ENCODE peak calls at places on chromosome 7, in seven cellular contexts. E, J, M, P, N, C and V are unnamed samples.
A peak's percentile ranks its signal among the peaks of the same experiment; 100 is the strongest.

GRCh38 chr7:116499168-116500070 is at the start of gene CAV2:
- DNase-seq in E (peak; percentile 59), J (peak; percentile 66), M (peak; percentile 42), P (no peak), N (peak; percentile 72), C (peak; percentile 51), V (peak; percentile 50)

GRCh38 chr7:93043393-93043985 is 74.3 kb downstream of the SAMD9 start:
- DNase-seq in E (peak; percentile 47), J (no peak), M (no peak), P (peak; percentile 67), N (peak; percentile 84), C (no peak), V (no peak)

GRCh38 chr7:44490351-44491200 is at the start of gene NUDCD3:
- DNase-seq in E (peak; percentile 80), J (peak; percentile 84), M (peak; percentile 93), P (peak; percentile 35), N (peak; percentile 86), C (peak; percentile 90), V (peak; percentile 92)

GRCh38 chr7:74427974-74428373 is 25.7 kb upstream of the GTF2IRD1 start:
- DNase-seq in E (no peak), J (no peak), M (no peak), P (no peak), N (no peak), C (no peak), V (no peak)

GRCh38 chr7:14604606-14605005 is 297.9 kb downstream of the DGKB start:
- DNase-seq in E (no peak), J (no peak), M (no peak), P (peak; percentile 12), N (no peak), C (no peak), V (no peak)

GRCh38 chr7:47833211-47833610 is 115.1 kb downstream of the PKD1L1 start:
- DNase-seq in E (no peak), J (no peak), M (no peak), P (no peak), N (no peak), C (no peak), V (no peak)

GRCh38 chr7:35254496-35255416 is 856 bp upstream of the TBX20 start:
- DNase-seq in E (no peak), J (no peak), M (no peak), P (no peak), N (peak; percentile 74), C (no peak), V (no peak)

GRCh38 chr7:57381581-57381980 is 68.4 kb upstream of the ZNF716 start:
- DNase-seq in E (no peak), J (no peak), M (no peak), P (no peak), N (no peak), C (no peak), V (no peak)

GRCh38 chr7:130296221-130296951 is 3.4 kb downstream of the CPA4 start:
- DNase-seq in E (no peak), J (no peak), M (no peak), P (no peak), N (no peak), C (no peak), V (no peak)

GRCh38 chr7:44284216-44284615 is 41.2 kb downstream of the CAMK2B start:
- DNase-seq in E (peak; percentile 35), J (no peak), M (no peak), P (no peak), N (no peak), C (peak; percentile 65), V (no peak)

GRCh38 chr7:104983620-104984539 is 30.1 kb upstream of the KMT2E start:
- DNase-seq in E (peak; percentile 79), J (peak; percentile 85), M (peak; percentile 81), P (no peak), N (peak; percentile 91), C (peak; percentile 92), V (peak; percentile 87)

GRCh38 chr7:127383123-127383835 is 9.2 kb downstream of the ZNF800 start:
- DNase-seq in E (no peak), J (no peak), M (no peak), P (no peak), N (peak; percentile 29), C (no peak), V (no peak)

GRCh38 chr7:79912213-79912633 is 222.4 kb upstream of the GNAI1 start:
- DNase-seq in E (no peak), J (no peak), M (no peak), P (no peak), N (no peak), C (no peak), V (no peak)

GRCh38 chr7:155992974-155993373 is 180.7 kb upstream of the SHH start:
- DNase-seq in E (no peak), J (no peak), M (no peak), P (no peak), N (no peak), C (peak; percentile 14), V (no peak)

GRCh38 chr7:113664867-113665266 is 253.9 kb downstream of the PPP1R3A start:
- DNase-seq in E (no peak), J (no peak), M (no peak), P (no peak), N (no peak), C (no peak), V (no peak)

GRCh38 chr7:50531928-50532327 is 33.3 kb downstream of the DDC start:
- DNase-seq in E (no peak), J (no peak), M (no peak), P (no peak), N (no peak), C (peak; percentile 78), V (no peak)

GRCh38 chr7:40199076-40199802 is 64.4 kb downstream of the SUGCT start:
- DNase-seq in E (no peak), J (no peak), M (no peak), P (peak; percentile 97), N (peak; percentile 85), C (no peak), V (no peak)
- TF ChIP-seq CTCF in E (no peak), J (no peak), M (peak; percentile 22), P (peak; percentile 60), N (peak; percentile 64), C (no peak), V (no peak)

GRCh38 chr7:97819161-97819560 is 53.0 kb downstream of the ASNS start:
- DNase-seq in E (no peak), J (no peak), M (no peak), P (no peak), N (no peak), C (no peak), V (no peak)
- TF ChIP-seq CTCF in E (no peak), J (peak; percentile 12), M (peak; percentile 9), P (no peak), N (no peak), C (no peak), V (no peak)

DNA sequence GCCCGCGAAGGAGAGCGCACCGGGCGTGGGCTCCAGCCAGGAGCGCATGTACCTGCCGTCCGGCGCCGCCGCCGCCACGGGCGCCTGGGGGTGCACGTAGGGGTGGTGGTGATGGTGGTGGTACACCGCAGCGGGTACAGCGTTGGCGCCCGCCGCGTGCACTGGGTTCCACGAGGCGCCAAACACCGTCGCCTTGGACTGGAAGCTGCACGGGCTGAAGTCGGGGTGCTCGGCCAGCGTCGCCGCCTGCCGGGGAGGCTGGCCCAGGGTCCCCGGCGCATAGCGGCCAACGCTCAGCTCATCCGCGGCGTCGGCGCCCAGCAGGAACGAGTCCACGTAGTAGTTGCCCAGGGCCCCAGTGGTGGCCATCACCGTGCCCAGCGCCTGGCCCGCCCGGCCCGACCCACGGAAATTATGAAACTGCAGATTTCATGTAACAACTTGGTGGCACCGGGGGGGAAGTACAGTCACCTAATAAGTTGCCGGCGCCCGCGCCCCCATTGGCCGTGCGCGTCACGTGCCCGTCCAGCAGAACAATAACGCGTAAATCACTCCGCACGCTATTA is at the start of gene HOXA9:
- DNase-seq in E (no peak), J (no peak), M (no peak), P (no peak), N (no peak), C (peak; percentile 92), V (no peak)
- TF ChIP-seq CTCF in E (no peak), J (no peak), M (no peak), P (no peak), N (no peak), C (no peak), V (no peak)

GRCh38 chr7:2170576-2171521 is 61.9 kb downstream of the MAD1L1 start:
- DNase-seq in E (no peak), J (no peak), M (no peak), P (no peak), N (no peak), C (no peak), V (no peak)
- TF ChIP-seq CTCF in E (peak; percentile 32), J (no peak), M (no peak), P (no peak), N (no peak), C (no peak), V (no peak)

GRCh38 chr7:151708610-151709009 is 168.3 kb downstream of the PRKAG2 start:
- DNase-seq in E (no peak), J (no peak), M (no peak), P (no peak), N (no peak), C (no peak), V (no peak)
- TF ChIP-seq CTCF in E (no peak), J (no peak), M (no peak), P (no peak), N (no peak), C (no peak), V (no peak)

GRCh38 chr7:128393526-128394330 is 16.1 kb downstream of the IMPDH1 start:
- DNase-seq in E (no peak), J (no peak), M (no peak), P (no peak), N (no peak), C (no peak), V (no peak)

GRCh38 chr7:128398016-128398840 is 11.6 kb downstream of the IMPDH1 start:
- DNase-seq in E (peak; percentile 80), J (peak; percentile 67), M (peak; percentile 64), P (no peak), N (peak; percentile 60), C (peak; percentile 80), V (peak; percentile 69)

GRCh38 chr7:128396357-128396756 is 13.4 kb downstream of the IMPDH1 start:
- DNase-seq in E (no peak), J (no peak), M (no peak), P (no peak), N (no peak), C (no peak), V (no peak)

GRCh38 chr7:128394904-128395496 is 14.8 kb downstream of the IMPDH1 start:
- DNase-seq in E (no peak), J (no peak), M (no peak), P (no peak), N (no peak), C (no peak), V (peak; percentile 35)

GRCh38 chr7:128395748-128396147 is 14.0 kb downstream of the IMPDH1 start:
- DNase-seq in E (no peak), J (no peak), M (no peak), P (no peak), N (no peak), C (no peak), V (peak; percentile 37)
- TF ChIP-seq CTCF in E (no peak), J (no peak), M (peak; percentile 31), P (peak; percentile 8), N (peak; percentile 17), C (no peak), V (no peak)